ENCODE peak calls at places on chromosome 16, in six cellular contexts. One of them, this sample, is unnamed.

GRCh38 chr16:8893426-8893825 is 11.3 kb downstream of the LITAFD start:
- DNase-seq in endothelial cell of umbilical vein: no peak
- DNase-seq in H1: no peak
- DNase-seq in HepG2: no peak
- DNase-seq in WTC11: no peak
- DNase-seq in A549: no peak
- DNase-seq in this sample: no peak

GRCh38 chr16:15822957-15823356 is 33.9 kb downstream of the MYH11 start:
- DNase-seq in WTC11: no peak
- DNase-seq in H1: no peak
- DNase-seq in HepG2: no peak
- DNase-seq in A549: no peak
- DNase-seq in endothelial cell of umbilical vein: no peak
- DNase-seq in this sample: no peak

GRCh38 chr16:56350491-56351405 is 74.6 kb downstream of the AMFR start:
- DNase-seq in H1: no peak
- DNase-seq in endothelial cell of umbilical vein: no peak
- DNase-seq in HepG2: no peak
- DNase-seq in A549: no peak
- DNase-seq in WTC11: peak
- DNase-seq in this sample: no peak

GRCh38 chr16:57883480-57883879 is 81.2 kb upstream of the KIFC3 start:
- DNase-seq in HepG2: no peak
- DNase-seq in WTC11: no peak
- DNase-seq in endothelial cell of umbilical vein: no peak
- DNase-seq in A549: no peak
- DNase-seq in H1: no peak
- DNase-seq in this sample: no peak

GRCh38 chr16:71610936-71611871 is 14.8 kb upstream of the MARVELD3 start:
- DNase-seq in WTC11: peak
- DNase-seq in endothelial cell of umbilical vein: peak
- DNase-seq in A549: peak
- DNase-seq in H1: peak
- DNase-seq in HepG2: peak
- DNase-seq in this sample: peak

GRCh38 chr16:78641463-78641862 is 542.0 kb downstream of the WWOX start:
- DNase-seq in H1: no peak
- DNase-seq in A549: no peak
- DNase-seq in endothelial cell of umbilical vein: no peak
- DNase-seq in WTC11: no peak
- DNase-seq in HepG2: no peak
- DNase-seq in this sample: no peak

GRCh38 chr16:89047331-89048086 is 46.1 kb upstream of the ACSF3 start:
- DNase-seq in HepG2: no peak
- DNase-seq in endothelial cell of umbilical vein: no peak
- DNase-seq in A549: no peak
- DNase-seq in WTC11: no peak
- DNase-seq in H1: no peak
- DNase-seq in this sample: no peak

GRCh38 chr16:66925322-66925840 is at the start of gene RRAD:
- DNase-seq in endothelial cell of umbilical vein: peak
- DNase-seq in H1: peak
- DNase-seq in A549: no peak
- DNase-seq in HepG2: no peak
- DNase-seq in WTC11: peak
- DNase-seq in this sample: peak

GRCh38 chr16:67456383-67457140 is 24.4 kb downstream of the ATP6V0D1 start:
- DNase-seq in HepG2: no peak
- DNase-seq in H1: no peak
- DNase-seq in WTC11: peak
- DNase-seq in A549: peak
- DNase-seq in endothelial cell of umbilical vein: no peak
- DNase-seq in this sample: peak

GRCh38 chr16:1103649-1104005 is 7.6 kb upstream of the C1QTNF8 start:
- DNase-seq in WTC11: no peak
- DNase-seq in HepG2: no peak
- DNase-seq in endothelial cell of umbilical vein: no peak
- DNase-seq in A549: no peak
- DNase-seq in H1: no peak
- DNase-seq in this sample: no peak

GRCh38 chr16:52742052-52742451 is 195.1 kb upstream of the TOX3 start:
- DNase-seq in WTC11: no peak
- DNase-seq in HepG2: no peak
- DNase-seq in A549: no peak
- DNase-seq in H1: peak
- DNase-seq in endothelial cell of umbilical vein: no peak
- DNase-seq in this sample: no peak

GRCh38 chr16:3112058-3112880 is at the start of gene ZNF205:
- DNase-seq in A549: peak
- DNase-seq in HepG2: peak
- DNase-seq in endothelial cell of umbilical vein: peak
- DNase-seq in H1: peak
- DNase-seq in WTC11: peak
- DNase-seq in this sample: peak

GRCh38 chr16:55557186-55557585 is 9.3 kb upstream of the CAPNS2 start:
- DNase-seq in WTC11: no peak
- DNase-seq in endothelial cell of umbilical vein: no peak
- DNase-seq in H1: no peak
- DNase-seq in HepG2: no peak
- DNase-seq in A549: no peak
- DNase-seq in this sample: no peak

GRCh38 chr16:89453662-89454321 is 36.6 kb downstream of the ANKRD11 start:
- DNase-seq in WTC11: no peak
- DNase-seq in endothelial cell of umbilical vein: peak
- DNase-seq in H1: no peak
- DNase-seq in A549: peak
- DNase-seq in HepG2: no peak
- DNase-seq in this sample: peak

GRCh38 chr16:28987170-28987853 is 2.5 kb downstream of the LAT start:
- DNase-seq in A549: no peak
- DNase-seq in H1: no peak
- DNase-seq in HepG2: no peak
- DNase-seq in endothelial cell of umbilical vein: no peak
- DNase-seq in WTC11: no peak
- DNase-seq in this sample: no peak

GRCh38 chr16:69187387-69187890 is 475 bp downstream of the SNTB2 start:
- DNase-seq in endothelial cell of umbilical vein: peak
- DNase-seq in A549: peak
- DNase-seq in H1: peak
- DNase-seq in WTC11: peak
- DNase-seq in HepG2: no peak
- DNase-seq in this sample: peak

GRCh38 chr16:17070882-17071592 is 399.7 kb downstream of the XYLT1 start:
- DNase-seq in A549: no peak
- DNase-seq in endothelial cell of umbilical vein: no peak
- DNase-seq in H1: peak
- DNase-seq in WTC11: peak
- DNase-seq in HepG2: no peak
- DNase-seq in this sample: no peak

GRCh38 chr16:75296606-75297005 is 45.2 kb upstream of the BCAR1 start:
- DNase-seq in H1: no peak
- DNase-seq in HepG2: no peak
- DNase-seq in endothelial cell of umbilical vein: peak
- DNase-seq in A549: no peak
- DNase-seq in WTC11: no peak
- DNase-seq in this sample: no peak

GRCh38 chr16:17469011-17469741 is 1.6 kb downstream of the XYLT1 start:
- DNase-seq in A549: no peak
- DNase-seq in endothelial cell of umbilical vein: no peak
- DNase-seq in H1: no peak
- DNase-seq in WTC11: no peak
- DNase-seq in HepG2: no peak
- DNase-seq in this sample: no peak

GRCh38 chr16:29011112-29011511 is 26.3 kb downstream of the LAT start:
- DNase-seq in A549: no peak
- DNase-seq in HepG2: no peak
- DNase-seq in WTC11: peak
- DNase-seq in H1: peak
- DNase-seq in endothelial cell of umbilical vein: no peak
- DNase-seq in this sample: no peak

GRCh38 chr16:14635394-14636145 is 2.8 kb downstream of the BFAR start:
- DNase-seq in WTC11: no peak
- DNase-seq in endothelial cell of umbilical vein: no peak
- DNase-seq in A549: no peak
- DNase-seq in H1: no peak
- DNase-seq in HepG2: no peak
- DNase-seq in this sample: no peak

GRCh38 chr16:49012961-49013726 is 268.5 kb downstream of the CBLN1 start:
- DNase-seq in endothelial cell of umbilical vein: no peak
- DNase-seq in A549: no peak
- DNase-seq in HepG2: no peak
- DNase-seq in H1: peak
- DNase-seq in WTC11: no peak
- DNase-seq in this sample: no peak

GRCh38 chr16:24753437-24753836 is 24.0 kb downstream of the TNRC6A start:
- DNase-seq in WTC11: no peak
- DNase-seq in HepG2: no peak
- DNase-seq in endothelial cell of umbilical vein: peak
- DNase-seq in H1: no peak
- DNase-seq in A549: no peak
- DNase-seq in this sample: no peak

GRCh38 chr16:22220714-22221113 is 14.6 kb downstream of the EEF2K start:
- DNase-seq in A549: no peak
- DNase-seq in HepG2: no peak
- DNase-seq in WTC11: no peak
- DNase-seq in endothelial cell of umbilical vein: no peak
- DNase-seq in H1: no peak
- DNase-seq in this sample: no peak

GRCh38 chr16:22813946-22814325 is at the start of gene HS3ST2:
- DNase-seq in endothelial cell of umbilical vein: no peak
- DNase-seq in A549: no peak
- DNase-seq in HepG2: no peak
- DNase-seq in WTC11: peak
- DNase-seq in H1: peak
- DNase-seq in this sample: no peak

GRCh38 chr16:50079741-50080140 is 14.0 kb downstream of the HEATR3 start:
- DNase-seq in WTC11: no peak
- DNase-seq in HepG2: no peak
- DNase-seq in endothelial cell of umbilical vein: no peak
- DNase-seq in A549: no peak
- DNase-seq in H1: no peak
- DNase-seq in this sample: no peak
- TF ChIP-seq JUN in WTC11: no peak
- TF ChIP-seq JUN in HepG2: no peak
- TF ChIP-seq JUN in endothelial cell of umbilical vein: no peak
- TF ChIP-seq JUN in A549: no peak
- TF ChIP-seq JUN in H1: no peak
- TF ChIP-seq JUN in this sample: no peak

GRCh38 chr16:85901110-85901509 is 2.1 kb downstream of the IRF8 start:
- DNase-seq in HepG2: no peak
- DNase-seq in A549: no peak
- DNase-seq in endothelial cell of umbilical vein: no peak
- DNase-seq in H1: no peak
- DNase-seq in WTC11: no peak
- DNase-seq in this sample: no peak

GRCh38 chr16:85903576-85903975 is 4.6 kb downstream of the IRF8 start:
- DNase-seq in HepG2: no peak
- DNase-seq in A549: no peak
- DNase-seq in endothelial cell of umbilical vein: no peak
- DNase-seq in H1: no peak
- DNase-seq in WTC11: no peak
- DNase-seq in this sample: no peak

GRCh38 chr16:85900031-85900792 is 1.2 kb downstream of the IRF8 start:
- DNase-seq in A549: no peak
- DNase-seq in H1: no peak
- DNase-seq in HepG2: no peak
- DNase-seq in WTC11: no peak
- DNase-seq in endothelial cell of umbilical vein: no peak
- DNase-seq in this sample: no peak

GRCh38 chr16:85901760-85902365 is 2.9 kb downstream of the IRF8 start:
- DNase-seq in A549: no peak
- DNase-seq in WTC11: no peak
- DNase-seq in endothelial cell of umbilical vein: no peak
- DNase-seq in HepG2: no peak
- DNase-seq in H1: no peak
- DNase-seq in this sample: no peak

DNA sequence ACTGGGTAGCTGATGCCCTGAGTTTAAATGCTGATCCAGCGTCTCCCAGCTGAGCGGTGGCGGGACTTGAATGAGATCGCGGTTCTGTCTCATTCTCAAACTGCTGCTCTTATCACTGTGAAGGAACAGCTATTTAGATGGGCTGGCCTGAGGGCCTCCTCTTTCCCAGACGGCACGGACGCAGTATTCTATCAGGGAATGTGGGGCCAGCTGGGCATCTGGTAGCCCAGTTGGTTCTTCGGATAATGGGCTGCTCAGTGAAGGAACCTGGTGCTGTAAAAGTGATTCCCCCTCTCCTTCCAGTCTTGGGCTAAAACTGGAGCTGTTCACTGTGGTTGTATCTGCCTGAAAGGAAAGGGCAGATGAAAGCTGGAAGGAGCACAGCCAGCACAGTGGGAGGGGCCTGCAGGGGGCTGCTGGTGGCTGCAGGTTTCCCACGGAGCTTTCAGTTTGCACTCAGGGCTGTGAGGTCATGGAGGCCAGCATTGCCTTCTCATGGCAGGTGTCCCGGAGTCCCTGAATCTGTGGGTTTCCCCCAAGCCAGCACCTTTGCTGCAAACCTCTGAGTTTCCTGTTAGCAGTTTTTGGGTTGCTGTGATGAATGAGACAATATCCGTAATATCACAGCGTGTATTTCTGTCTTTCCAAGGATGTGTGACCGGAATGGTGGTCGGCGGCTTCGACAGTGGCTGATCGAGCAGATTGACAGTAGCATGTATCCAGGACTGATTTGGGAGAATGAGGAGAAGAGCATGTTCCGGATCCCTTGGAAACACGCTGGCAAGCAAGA is 3.6 kb downstream of the IRF8 start:
- DNase-seq in H1: no peak
- DNase-seq in A549: no peak
- DNase-seq in endothelial cell of umbilical vein: no peak
- DNase-seq in WTC11: no peak
- DNase-seq in HepG2: no peak
- DNase-seq in this sample: no peak
- TF ChIP-seq JUN in H1: no peak
- TF ChIP-seq JUN in A549: no peak
- TF ChIP-seq JUN in endothelial cell of umbilical vein: no peak
- TF ChIP-seq JUN in WTC11: no peak
- TF ChIP-seq JUN in HepG2: no peak
- TF ChIP-seq JUN in this sample: no peak

DNA sequence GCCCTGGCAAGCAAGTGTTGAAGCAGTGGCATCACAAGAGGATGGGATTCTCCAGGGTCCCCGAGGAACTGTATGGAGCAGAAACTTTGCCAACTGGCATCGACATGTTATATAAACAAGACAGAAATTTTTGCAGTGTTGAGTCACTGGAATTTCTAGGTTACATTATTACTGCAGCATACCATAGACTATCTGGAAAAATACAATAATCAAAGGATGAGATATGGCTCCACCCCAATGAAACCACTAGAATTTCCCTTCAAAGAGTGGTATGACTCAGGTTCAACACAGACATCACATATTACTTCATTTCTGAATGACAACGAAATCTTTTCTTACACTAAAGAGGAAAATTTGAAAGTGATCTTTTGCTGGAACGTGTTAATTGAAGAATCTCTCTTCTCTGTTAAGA is 343.0 kb upstream of the DYNLRB2 start:
- DNase-seq in HepG2: peak
- DNase-seq in WTC11: no peak
- DNase-seq in A549: peak
- DNase-seq in endothelial cell of umbilical vein: peak
- DNase-seq in H1: no peak
- DNase-seq in this sample: no peak
- TF ChIP-seq JUN in HepG2: no peak
- TF ChIP-seq JUN in WTC11: no peak
- TF ChIP-seq JUN in A549: peak
- TF ChIP-seq JUN in endothelial cell of umbilical vein: peak
- TF ChIP-seq JUN in H1: no peak
- TF ChIP-seq JUN in this sample: no peak

GRCh38 chr16:87431926-87432325 is 39.8 kb downstream of the MAP1LC3B start:
- DNase-seq in endothelial cell of umbilical vein: no peak
- DNase-seq in WTC11: no peak
- DNase-seq in H1: no peak
- DNase-seq in HepG2: no peak
- DNase-seq in A549: no peak
- DNase-seq in this sample: no peak
- TF ChIP-seq JUN in endothelial cell of umbilical vein: no peak
- TF ChIP-seq JUN in WTC11: no peak
- TF ChIP-seq JUN in H1: no peak
- TF ChIP-seq JUN in HepG2: no peak
- TF ChIP-seq JUN in A549: no peak
- TF ChIP-seq JUN in this sample: no peak

This sample was measured in K562.